ENCODE peak calls at places on chromosomes 11 and 22, in four cellular contexts. S is K562, P is HepG2, N is GM12878. R is an unnamed sample.
A peak's percentile ranks its signal among the peaks of the same experiment; 100 is the strongest.

GRCh38 chr11:115607621-115608191 is 103.5 kb upstream of the CADM1 start:
- DNase-seq in P (no peak), S (no peak), N (no peak), R (no peak)

GRCh38 chr22:48961705-48962104 is 866.0 kb downstream of the BRD1 start:
- DNase-seq in P (no peak), N (no peak), S (no peak), R (no peak)

GRCh38 chr11:62921201-62921572 is at the start of gene CHRM1:
- DNase-seq in S (no peak), N (no peak), P (no peak), R (no peak)

GRCh38 chr11:124108158-124108557 is 7.1 kb upstream of the VWA5A start:
- DNase-seq in P (peak; percentile 3), N (no peak), S (peak; percentile 76), R (peak; percentile 56)

GRCh38 chr22:42364641-42365336 is 67.4 kb downstream of the NFAM1 start:
- DNase-seq in S (no peak), N (no peak), P (no peak), R (peak; percentile 12)

GRCh38 chr11:119942583-119943338 is 195.2 kb downstream of the TRIM29 start:
- DNase-seq in S (peak; percentile 2), P (no peak), N (no peak), R (no peak)

GRCh38 chr11:14075118-14075601 is 112.6 kb downstream of the SPON1 start:
- DNase-seq in P (no peak), S (no peak), N (no peak), R (no peak)

GRCh38 chr11:116239247-116239646 is 533.5 kb downstream of the BUD13 start:
- DNase-seq in N (no peak), S (no peak), P (no peak), R (no peak)

GRCh38 chr11:72721276-72721675 is 30.9 kb downstream of the ARAP1 start:
- DNase-seq in N (no peak), S (no peak), P (no peak), R (peak; percentile 12)
- H3K4me3 ChIP-seq in N (peak overlapping the region; percentile 85), S (peak overlapping the region; percentile 33), P (no peak overlapping the region), R (peak overlapping the region; percentile 70)

GRCh38 chr11:46743693-46744339 is 24.8 kb downstream of the F2 start:
- DNase-seq in P (no peak), S (no peak), N (no peak), R (no peak)

GRCh38 chr11:46745328-46745727 is 26.3 kb downstream of the F2 start:
- DNase-seq in N (no peak), P (no peak), S (no peak), R (no peak)

GRCh38 chr11:46745995-46746394 is 27.0 kb downstream of the F2 start:
- DNase-seq in N (no peak), S (no peak), P (no peak), R (no peak)

GRCh38 chr11:46741600-46742484 is 22.8 kb downstream of the F2 start:
- DNase-seq in P (no peak), S (no peak), N (no peak), R (no peak)

DNA sequence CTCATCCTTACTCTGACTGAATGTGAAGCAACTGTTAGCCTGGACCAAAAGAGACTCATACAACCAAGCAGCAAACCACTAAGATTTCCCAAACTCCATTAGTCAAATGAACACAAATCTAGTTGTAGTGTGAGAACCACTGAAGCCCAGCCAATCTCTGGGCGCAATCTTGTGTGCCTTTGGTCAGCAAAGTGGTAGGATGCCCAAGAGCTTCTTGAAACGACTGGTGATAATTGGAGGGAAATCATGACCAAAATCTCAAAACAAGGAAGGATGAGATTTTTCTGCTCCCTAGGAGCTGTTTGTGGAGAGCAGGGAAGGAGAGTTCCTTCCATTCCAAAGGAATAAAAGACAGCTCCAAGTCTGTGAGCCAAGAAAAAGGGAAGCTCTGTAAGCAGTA is 24.0 kb downstream of the F2 start:
- DNase-seq in N (no peak), P (no peak), S (no peak), R (no peak)
- TF ChIP-seq MYC in N (no peak), P (no peak), S (no peak), R (no peak)

DNA sequence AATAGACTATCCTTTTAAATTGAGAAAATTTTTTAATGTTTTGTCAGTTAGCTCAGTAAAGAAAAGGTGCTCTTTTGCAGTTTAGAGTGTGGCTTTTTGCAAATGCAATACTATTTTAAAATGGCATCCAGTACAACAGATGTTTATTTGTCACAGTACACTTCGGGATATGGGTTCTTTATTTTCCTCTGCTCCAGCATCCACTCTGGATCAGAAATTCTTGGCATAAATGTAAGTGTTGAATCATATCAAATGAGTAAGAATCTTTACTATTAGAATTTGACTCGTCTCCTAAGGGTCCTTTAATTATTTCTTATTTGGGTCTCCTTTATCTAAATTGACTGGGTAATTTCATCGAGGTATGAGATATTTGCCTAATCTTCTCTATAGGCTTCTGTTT is 132.9 kb downstream of the CASP12 start:
- DNase-seq in S (no peak), P (no peak), N (no peak), R (no peak)
- H2AFZ ChIP-seq in S (no peak overlapping the region), P (no peak overlapping the region), N (no peak overlapping the region), R (no peak overlapping the region)

GRCh38 chr11:121023848-121024751 is at the start of gene TBCEL:
- DNase-seq in S (peak; percentile 87), P (peak; percentile 83), N (peak; percentile 54), R (peak; percentile 88)

GRCh38 chr11:121018746-121019145 is 5.2 kb upstream of the TBCEL start:
- DNase-seq in P (no peak), N (no peak), S (no peak), R (no peak)
- H3K4me3 ChIP-seq in P (no peak overlapping the region), N (no peak overlapping the region), S (no peak overlapping the region), R (no peak overlapping the region)

R was measured in endothelial cell of umbilical vein.